ENCODE peak calls at places on chromosomes 11 and 22, in eight cellular contexts. X, P, I, V, G, S, J and A are unnamed samples.

GRCh38 chr11:64831411-64831891 is 13.0 kb downstream of the CDC42BPG start:
- DNase-seq in V (no peak), S (no peak), I (no peak), P (no peak), X (no peak), J (no peak), G (no peak), A (no peak)

GRCh38 chr11:579830-580601 is 3.7 kb downstream of the PHRF1 start:
- DNase-seq in J (no peak), I (no peak), S (no peak), P (no peak), X (peak; percentile 35), V (no peak), G (no peak), A (no peak)

GRCh38 chr22:46963672-46964545 is 201.5 kb downstream of the TBC1D22A start:
- DNase-seq in X (no peak), I (no peak), J (no peak), P (no peak), V (no peak), S (no peak), G (no peak), A (no peak)

GRCh38 chr11:610146-610801 is 5.5 kb downstream of the IRF7 start:
- DNase-seq in S (no peak), X (no peak), P (no peak), V (no peak), G (no peak), I (no peak), J (no peak), A (no peak)

GRCh38 chr11:99418927-99419707 is 398.4 kb downstream of the CNTN5 start:
- DNase-seq in S (peak; percentile 24), X (peak; percentile 5), V (no peak), P (no peak), G (no peak), I (no peak), J (no peak), A (no peak)

GRCh38 chr11:78318733-78319132 is 98.9 kb downstream of the GAB2 start:
- DNase-seq in V (no peak), X (no peak), I (peak; percentile 20), G (no peak), J (no peak), S (peak; percentile 63), P (no peak), A (no peak)

GRCh38 chr11:60265373-60266214 is 14.9 kb upstream of the MS4A4A start:
- DNase-seq in I (peak; percentile 55), G (no peak), X (peak; percentile 18), J (no peak), S (peak; percentile 43), P (peak; percentile 64), V (no peak), A (no peak)

GRCh38 chr11:122900803-122901202 is 18.2 kb downstream of the JHY start:
- DNase-seq in G (no peak), I (no peak), X (no peak), J (no peak), S (no peak), V (no peak), P (no peak), A (no peak)

GRCh38 chr11:15770798-15771414 is 585.4 kb downstream of the SOX6 start:
- DNase-seq in G (no peak), X (peak; percentile 42), J (peak; percentile 40), P (peak; percentile 60), V (peak; percentile 18), S (peak; percentile 61), I (peak; percentile 38), A (no peak)

GRCh38 chr11:111365722-111366559 is 13.1 kb downstream of the POU2AF1 start:
- DNase-seq in I (no peak), S (no peak), J (no peak), P (no peak), G (no peak), X (no peak), V (no peak), A (no peak)

GRCh38 chr11:394034-394857 is at the start of gene PKP3:
- DNase-seq in P (no peak), G (no peak), V (peak; percentile 54), I (no peak), X (peak; percentile 48), S (peak; percentile 63), J (peak; percentile 90), A (no peak)

GRCh38 chr11:64448599-64449380 is 89.8 kb downstream of the RPS6KA4 start:
- DNase-seq in I (peak; percentile 87), G (peak; percentile 95), S (peak; percentile 94), X (peak; percentile 55), V (peak; percentile 81), P (peak; percentile 92), J (peak; percentile 90), A (peak; percentile 71)

GRCh38 chr11:44516688-44517301 is 48.7 kb upstream of the CD82 start:
- DNase-seq in G (peak; percentile 27), I (no peak), S (no peak), X (no peak), P (no peak), J (no peak), V (no peak), A (no peak)

GRCh38 chr11:86062719-86063118 is 6.2 kb downstream of the PICALM start:
- DNase-seq in P (no peak), I (no peak), G (no peak), X (peak; percentile 44), S (no peak), J (no peak), V (no peak), A (no peak)

GRCh38 chr11:86061483-86061882 is 7.4 kb downstream of the PICALM start:
- DNase-seq in V (no peak), I (no peak), S (no peak), P (no peak), G (no peak), J (no peak), X (no peak), A (no peak)

GRCh38 chr11:86064236-86064803 is 4.6 kb downstream of the PICALM start:
- DNase-seq in I (no peak), S (no peak), G (no peak), P (no peak), X (no peak), J (no peak), V (no peak), A (no peak)

GRCh38 chr11:86066033-86066432 is 2.9 kb downstream of the PICALM start:
- DNase-seq in P (no peak), S (no peak), X (no peak), J (no peak), I (no peak), G (no peak), V (no peak), A (no peak)

DNA sequence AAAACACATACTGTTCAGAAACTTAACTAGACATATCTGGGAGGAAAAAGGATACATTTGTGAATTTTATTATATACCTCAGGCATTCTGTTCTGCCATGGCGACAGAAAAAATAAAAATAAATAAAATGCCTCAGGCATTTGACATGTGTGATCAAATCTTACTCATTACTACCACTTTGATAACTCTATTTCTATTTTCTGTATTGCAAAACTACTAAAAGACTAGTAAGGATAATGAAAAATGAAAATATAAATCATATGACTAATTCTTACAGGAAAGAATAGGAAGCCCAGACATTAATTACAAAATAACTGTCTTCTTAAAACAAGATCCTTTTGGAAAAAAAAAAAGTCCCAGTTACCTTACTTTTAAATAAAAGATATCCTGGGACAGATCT is 5.3 kb downstream of the PICALM start:
- DNase-seq in S (no peak), G (no peak), P (no peak), J (no peak), X (peak; percentile 52), V (no peak), I (no peak), A (no peak)
- TF ChIP-seq CTCF in S (no peak), G (no peak), P (no peak), J (no peak), X (no peak), V (no peak), I (no peak), A (no peak)

GRCh38 chr11:125370561-125371389 is 125.3 kb downstream of the FEZ1 start:
- DNase-seq in G (peak; percentile 56), V (no peak), S (peak; percentile 76), J (no peak), X (no peak), P (no peak), I (no peak), A (no peak)

GRCh38 chr11:125365196-125365931 is 130.7 kb downstream of the FEZ1 start:
- DNase-seq in J (no peak), G (no peak), S (no peak), V (no peak), P (no peak), I (no peak), X (no peak), A (no peak)

GRCh38 chr11:125368757-125369156 is 127.3 kb downstream of the FEZ1 start:
- DNase-seq in I (no peak), P (no peak), J (no peak), X (no peak), G (no peak), V (no peak), S (no peak), A (no peak)

GRCh38 chr11:125369808-125370207 is 126.3 kb downstream of the FEZ1 start:
- DNase-seq in J (no peak), X (no peak), I (no peak), P (no peak), V (no peak), S (no peak), G (no peak), A (no peak)

DNA sequence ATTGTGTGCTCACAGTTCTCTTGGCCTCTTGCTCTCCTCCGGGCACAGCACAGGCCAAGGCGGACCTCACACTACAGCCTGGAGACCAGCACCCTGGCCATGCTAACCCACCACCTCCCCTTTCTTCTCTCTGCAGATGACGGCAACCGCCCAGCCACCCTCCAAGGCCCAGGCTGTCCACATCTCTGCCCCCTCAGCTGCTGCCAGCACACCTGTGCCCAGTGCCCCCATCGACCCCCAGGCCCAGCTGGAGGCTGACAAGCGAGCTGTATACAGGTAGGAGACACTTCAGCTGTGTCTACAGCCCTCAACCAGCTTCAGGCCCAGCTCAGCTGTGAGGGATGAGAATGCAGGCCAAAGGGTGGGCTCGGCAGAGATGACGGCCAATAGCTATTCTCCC is 128.4 kb downstream of the FEZ1 start:
- DNase-seq in X (no peak), I (no peak), S (no peak), P (no peak), G (peak; percentile 61), V (no peak), J (no peak), A (no peak)
- TF ChIP-seq CTCF in X (no peak), I (no peak), S (no peak), P (no peak), G (no peak), V (no peak), J (no peak), A (no peak)

GRCh38 chr11:33063326-33063775 is 24.0 kb downstream of the TCP11L1 start:
- DNase-seq in P (no peak), S (no peak), J (no peak), I (no peak), V (no peak), G (no peak), X (peak; percentile 54), A (no peak)
- TF ChIP-seq CTCF in P (no peak), S (no peak), J (no peak), I (no peak), V (no peak), G (no peak), X (no peak), A (no peak)

DNA sequence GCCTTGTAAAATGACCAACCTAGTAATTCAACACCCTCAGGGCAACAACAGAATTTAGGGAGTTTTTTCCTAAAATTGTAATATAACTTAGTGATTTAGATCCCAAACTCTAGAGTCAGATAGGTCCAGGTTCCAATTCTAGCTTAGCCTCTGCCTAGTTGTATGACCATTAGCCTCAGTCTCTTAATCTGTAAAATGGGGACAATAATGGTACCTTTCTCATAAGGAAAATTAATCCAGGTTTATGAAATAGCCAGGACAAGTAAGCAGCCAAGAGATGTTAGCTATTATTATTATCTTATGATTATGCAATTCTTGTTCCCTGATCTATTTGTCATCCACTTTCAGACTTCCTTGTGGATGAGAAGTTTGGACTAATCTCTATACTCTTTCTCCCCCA is 4.1 kb downstream of the TFIP11 start:
- DNase-seq in G (no peak), V (no peak), J (no peak), P (no peak), S (no peak), X (no peak), I (no peak), A (no peak)
- TF ChIP-seq CTCF in G (no peak), V (no peak), J (no peak), P (no peak), S (no peak), X (no peak), I (no peak), A (no peak)